ENCODE peak calls at places on chromosomes 11 and 22, in eight cellular contexts. N, C, L, O, H, M, E and U are unnamed samples.

GRCh38 chr11:65887723-65888162 is 528 bp downstream of the FIBP start:
- DNase-seq in H (peak; percentile 45), L (peak; percentile 86), N (no peak), E (no peak), C (no peak), M (no peak), O (no peak), U (no peak)

GRCh38 chr22:32619614-32620426 is 145.2 kb downstream of the FBXO7 start:
- DNase-seq in O (no peak), M (no peak), C (no peak), E (no peak), N (no peak), L (no peak), H (peak; percentile 25), U (peak; percentile 26)

GRCh38 chr11:93740802-93741093 is 547 bp downstream of the TAF1D start:
- DNase-seq in O (peak; percentile 69), H (peak; percentile 70), M (no peak), C (peak; percentile 74), L (peak; percentile 86), N (peak; percentile 33), E (no peak), U (peak; percentile 49)

GRCh38 chr22:49655168-49655812 is 172.4 kb downstream of the BRD1 start:
- DNase-seq in N (no peak), C (no peak), O (no peak), L (peak; percentile 65), M (no peak), E (no peak), H (no peak), U (no peak)

GRCh38 chr22:39298194-39298987 is 21.0 kb downstream of the RPL3 start:
- DNase-seq in H (no peak), N (no peak), C (no peak), E (no peak), L (no peak), O (no peak), M (no peak), U (no peak)

GRCh38 chr22:39129081-39129480 is 23.4 kb downstream of the CBX7 start:
- DNase-seq in L (no peak), E (no peak), N (no peak), C (peak; percentile 52), M (no peak), O (peak; percentile 33), H (no peak), U (no peak)

GRCh38 chr11:12053606-12054361 is 45.4 kb upstream of the DKK3 start:
- DNase-seq in N (no peak), E (no peak), H (no peak), O (no peak), C (no peak), L (no peak), M (peak; percentile 95), U (no peak)

GRCh38 chr11:86477495-86478155 is 102.9 kb downstream of the CCDC81 start:
- DNase-seq in N (no peak), L (no peak), H (no peak), C (no peak), O (no peak), E (no peak), M (no peak), U (peak; percentile 33)

GRCh38 chr11:119976805-119977583 is 160.9 kb downstream of the TRIM29 start:
- DNase-seq in M (no peak), E (no peak), H (no peak), L (peak; percentile 51), O (no peak), N (no peak), C (peak; percentile 14), U (no peak)

GRCh38 chr22:49331878-49332277 is 495.8 kb downstream of the BRD1 start:
- DNase-seq in M (peak; percentile 77), N (no peak), L (no peak), E (no peak), C (no peak), O (no peak), H (no peak), U (no peak)